ENCODE peak calls at places on chromosomes 12 and 14, in seven cellular contexts. S is A549, R is tibial artery, V is IMR-90, Y is uterus, I is lower lobe of right lung, L is SK-N-MC. P is an unnamed sample.

GRCh38 chr12:88194868-88195267 is 52.8 kb downstream of the TMTC3 start:
- DNase-seq in I (no peak), S (no peak), Y (no peak), R (no peak), L (no peak), V (no peak), P (no peak)

GRCh38 chr12:532908-533565 is 73.3 kb downstream of the B4GALNT3 start:
- DNase-seq in L (no peak), V (peak; percentile 64), R (no peak), Y (no peak), S (no peak), I (no peak), P (no peak)

GRCh38 chr14:68084256-68084655 is 264.7 kb downstream of the RAD51B start:
- DNase-seq in L (no peak), S (peak; percentile 62), I (no peak), Y (no peak), R (no peak), V (peak; percentile 45), P (no peak)

GRCh38 chr12:45660330-45660729 is 69.2 kb upstream of the ARID2 start:
- DNase-seq in R (no peak), V (peak; percentile 79), Y (no peak), L (no peak), I (no peak), S (peak; percentile 37), P (no peak)

GRCh38 chr12:13433768-13434167 is 237.2 kb downstream of the EMP1 start:
- DNase-seq in S (no peak), Y (no peak), V (no peak), I (no peak), L (no peak), R (no peak), P (no peak)

GRCh38 chr12:104569348-104570173 is 112.8 kb downstream of the CHST11 start:
- DNase-seq in I (peak; percentile 51), L (no peak), Y (no peak), S (no peak), V (no peak), R (no peak), P (no peak)

GRCh38 chr12:43501705-43502104 is 50.3 kb downstream of the ADAMTS20 start:
- DNase-seq in V (peak; percentile 34), S (peak; percentile 33), L (peak; percentile 24), R (no peak), I (no peak), Y (no peak), P (no peak)

GRCh38 chr12:47868041-47868440 is 36.8 kb downstream of the VDR start:
- DNase-seq in I (no peak), V (no peak), L (no peak), S (no peak), Y (no peak), R (no peak), P (no peak)

GRCh38 chr14:24275524-24276139 is 4.2 kb upstream of the RABGGTA start:
- DNase-seq in I (peak; percentile 8), L (no peak), R (no peak), S (no peak), V (no peak), Y (no peak), P (no peak)

GRCh38 chr12:124655317-124656213 is 88.2 kb upstream of the NCOR2 start:
- DNase-seq in I (no peak), S (peak; percentile 45), V (peak; percentile 93), Y (peak; percentile 86), R (peak; percentile 89), L (no peak), P (no peak)

GRCh38 chr14:99035712-99036593 is 236.0 kb downstream of the BCL11B start:
- DNase-seq in I (peak; percentile 73), V (peak; percentile 43), R (peak; percentile 97), L (no peak), Y (peak; percentile 74), S (peak; percentile 79), P (no peak)

GRCh38 chr12:12153596-12153995 is 82.9 kb downstream of the BCL2L14 start:
- DNase-seq in I (no peak), Y (no peak), L (no peak), R (no peak), V (no peak), S (no peak), P (no peak)

GRCh38 chr12:22299294-22299912 is 35.1 kb downstream of the ST8SIA1 start:
- DNase-seq in V (no peak), Y (no peak), R (no peak), L (no peak), I (no peak), S (peak; percentile 46), P (no peak)

GRCh38 chr14:51093371-51094281 is 1.3 kb downstream of the TRIM9 start:
- DNase-seq in V (no peak), I (no peak), L (no peak), S (peak; percentile 74), Y (peak; percentile 38), R (no peak), P (no peak)

GRCh38 chr14:92677087-92677668 is 71.2 kb downstream of the LGMN start:
- DNase-seq in R (no peak), V (no peak), Y (no peak), S (no peak), L (no peak), I (no peak), P (no peak)

GRCh38 chr14:101821528-101821927 is 60.0 kb downstream of the PPP2R5C start:
- DNase-seq in Y (no peak), V (no peak), I (no peak), R (no peak), L (no peak), S (no peak), P (no peak)

GRCh38 chr12:84375472-84375871 is 537.1 kb downstream of the SLC6A15 start:
- DNase-seq in S (no peak), L (no peak), R (no peak), I (no peak), V (peak; percentile 90), Y (no peak), P (no peak)

GRCh38 chr12:52925717-52926595 is 21.1 kb upstream of the KRT8 start:
- DNase-seq in Y (no peak), S (peak; percentile 84), L (no peak), V (no peak), I (no peak), R (no peak), P (no peak)

GRCh38 chr12:94648578-94648977 is 1.8 kb downstream of the TMCC3 start:
- DNase-seq in V (no peak), R (no peak), L (no peak), Y (no peak), S (no peak), I (no peak), P (no peak)

DNA sequence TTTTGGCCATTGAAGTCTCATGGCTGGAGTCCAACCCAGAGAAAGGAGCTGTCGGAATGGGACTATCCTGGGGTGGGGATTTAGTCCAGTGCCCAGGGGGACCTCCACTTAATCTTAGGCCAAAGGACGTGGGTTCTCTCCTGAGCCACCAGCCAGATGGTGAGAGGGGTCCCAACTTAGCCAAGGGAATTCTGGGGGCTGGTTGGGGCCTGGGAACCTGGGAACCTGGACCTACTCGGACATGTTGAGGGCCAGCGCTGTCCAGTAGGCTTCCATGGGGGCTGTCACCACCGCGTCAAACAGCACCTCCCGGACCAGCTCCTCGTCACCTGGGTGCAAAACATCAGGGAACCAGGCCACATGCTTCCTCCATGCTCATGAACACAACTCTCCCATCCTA is 33.4 kb downstream of the LRTM2 start:
- DNase-seq in L (no peak), R (peak; percentile 47), V (no peak), S (no peak), I (no peak), Y (no peak), P (no peak)
- H3K9me3 ChIP-seq in L (no peaks in the 10 kb centered on the region), R (peaks cover 12% of the 10 kb centered on the region), V (peaks cover 23% of the 10 kb centered on the region), S (no peaks in the 10 kb centered on the region), I (peaks cover 6% of the 10 kb centered on the region), Y (no peaks in the 10 kb centered on the region), P (no peaks in the 10 kb centered on the region)

GRCh38 chr14:79596531-79596930 is 614.8 kb downstream of the DIO2 start:
- DNase-seq in I (no peak), S (peak; percentile 47), R (no peak), V (peak; percentile 88), Y (no peak), L (no peak), P (no peak)
- H3K9me3 ChIP-seq in I (no peaks in the 10 kb centered on the region), S (no peaks in the 10 kb centered on the region), R (no peaks in the 10 kb centered on the region), V (peaks cover 2% of the 10 kb centered on the region), Y (no peaks in the 10 kb centered on the region), L (no peaks in the 10 kb centered on the region), P (no peaks in the 10 kb centered on the region)

DNA sequence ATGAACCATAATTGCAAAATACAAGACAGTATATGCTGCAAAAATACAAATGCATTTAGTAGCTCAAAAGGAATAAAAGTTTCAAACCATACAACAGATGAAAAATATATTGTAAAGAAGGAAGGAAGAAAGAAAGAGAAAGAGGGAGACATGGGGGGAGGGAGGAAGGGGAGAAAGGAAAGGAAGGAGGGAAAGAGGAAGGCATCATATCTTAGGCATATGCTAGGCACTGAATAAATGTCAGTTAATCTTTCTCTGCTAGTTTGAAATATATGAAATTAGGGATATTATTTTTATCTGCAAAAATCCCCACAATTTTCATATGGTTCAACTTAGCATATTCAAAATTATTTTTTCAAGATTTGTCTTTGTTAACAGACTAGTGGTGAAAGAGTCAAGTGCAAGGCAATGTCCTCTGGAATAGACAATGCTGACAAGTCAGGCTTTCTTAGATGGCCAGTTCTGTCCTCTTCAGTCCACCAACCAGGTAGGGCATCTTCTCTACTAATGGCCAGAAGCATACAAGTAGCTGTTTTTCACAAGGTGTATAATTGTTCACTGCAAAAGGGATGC is 506.4 kb downstream of the PRKD1 start:
- DNase-seq in R (no peak), Y (no peak), S (no peak), L (no peak), I (no peak), V (no peak), P (no peak)
- H3K9me3 ChIP-seq in R (no peaks in the 10 kb centered on the region), Y (no peaks in the 10 kb centered on the region), S (no peaks in the 10 kb centered on the region), L (no peaks in the 10 kb centered on the region), I (no peaks in the 10 kb centered on the region), V (no peaks in the 10 kb centered on the region), P (no peaks in the 10 kb centered on the region)

GRCh38 chr14:106842687-106843086 is 1316.3 kb downstream of the TMEM121 start:
- DNase-seq in S (peak; percentile 56), I (no peak), R (no peak), L (no peak), V (no peak), Y (no peak), P (no peak)

GRCh38 chr14:106845286-106846087 is 1319.1 kb downstream of the TMEM121 start:
- DNase-seq in V (no peak), I (peak; percentile 79), S (peak; percentile 88), R (no peak), Y (no peak), L (no peak), P (no peak)

GRCh38 chr14:106844608-106845285 is 1318.4 kb downstream of the TMEM121 start:
- DNase-seq in S (peak; percentile 58), L (no peak), R (peak; percentile 75), I (peak; percentile 89), V (no peak), Y (peak; percentile 26), P (peak; percentile 32)

GRCh38 chr14:106843376-106843775 is 1317.0 kb downstream of the TMEM121 start:
- DNase-seq in I (no peak), Y (no peak), L (no peak), S (no peak), R (no peak), V (no peak), P (no peak)

DNA sequence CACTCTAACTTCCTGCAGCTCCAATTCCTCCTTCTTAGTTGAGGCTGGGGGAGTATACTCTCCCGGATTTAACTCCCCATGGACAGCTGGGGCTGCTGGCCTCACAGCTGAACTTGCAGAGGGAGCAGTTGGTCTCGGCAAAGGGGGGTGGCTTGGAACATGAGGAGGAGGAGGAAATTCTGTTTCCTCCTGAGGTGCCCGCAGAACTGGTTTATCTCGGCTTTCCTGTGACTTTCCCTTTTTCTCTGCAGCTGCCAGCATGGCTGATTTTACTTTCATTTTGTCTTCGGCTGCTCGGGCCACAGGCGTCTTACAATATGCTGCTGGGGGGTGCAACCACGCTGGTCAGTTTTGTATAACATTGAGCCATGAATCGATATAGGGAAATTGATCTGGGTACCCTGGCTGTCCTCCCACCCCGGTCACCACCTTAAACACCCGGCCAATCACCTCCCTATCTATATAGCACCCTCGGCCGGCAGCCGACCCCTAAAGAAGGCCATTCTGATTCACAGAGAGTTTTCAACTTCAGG is 1317.6 kb downstream of the TMEM121 start:
- DNase-seq in I (peak; percentile 65), L (no peak), S (no peak), R (no peak), Y (no peak), V (no peak), P (no peak)
- H3K9me3 ChIP-seq in I (no peaks in the 10 kb centered on the region), L (no peaks in the 10 kb centered on the region), S (no peaks in the 10 kb centered on the region), R (no peaks in the 10 kb centered on the region), Y (no peaks in the 10 kb centered on the region), V (peaks cover 17% of the 10 kb centered on the region), P (no peaks in the 10 kb centered on the region)

P was measured in T-helper 17 cell.